ENCODE peak calls at places on chromosomes 6 and 20, in four cellular contexts. One of them, this sample, is unnamed.

GRCh38 chr6:2765896-2766766 is 938 bp downstream of the WRNIP1 start:
- DNase-seq in T-cell: no peak
- DNase-seq in T-helper 2 cell: peak
- DNase-seq in HFF-Myc: no peak
- DNase-seq in this sample: peak

GRCh38 chr6:27893059-27893835 is 18.9 kb downstream of the OR2B2 start:
- DNase-seq in T-helper 2 cell: peak
- DNase-seq in T-cell: peak
- DNase-seq in HFF-Myc: peak
- DNase-seq in this sample: peak

GRCh38 chr20:35235881-35236280 is 9.4 kb downstream of the MMP24 start:
- DNase-seq in T-helper 2 cell: no peak
- DNase-seq in HFF-Myc: no peak
- DNase-seq in T-cell: no peak
- DNase-seq in this sample: no peak

GRCh38 chr6:121305957-121306607 is 28.2 kb downstream of the TBC1D32 start:
- DNase-seq in T-cell: no peak
- DNase-seq in T-helper 2 cell: no peak
- DNase-seq in HFF-Myc: peak
- DNase-seq in this sample: peak

GRCh38 chr6:99868074-99868702 is 125.8 kb downstream of the MCHR2 start:
- DNase-seq in T-cell: peak
- DNase-seq in T-helper 2 cell: peak
- DNase-seq in HFF-Myc: peak
- DNase-seq in this sample: peak

GRCh38 chr20:20655883-20656282 is 56.6 kb downstream of the RALGAPA2 start:
- DNase-seq in T-helper 2 cell: no peak
- DNase-seq in T-cell: no peak
- DNase-seq in HFF-Myc: no peak
- DNase-seq in this sample: no peak

GRCh38 chr20:52748235-52748950 is 223.8 kb upstream of the TSHZ2 start:
- DNase-seq in HFF-Myc: no peak
- DNase-seq in T-helper 2 cell: no peak
- DNase-seq in T-cell: no peak
- DNase-seq in this sample: no peak

GRCh38 chr20:11274137-11274536 is 600.3 kb upstream of the JAG1 start:
- DNase-seq in T-cell: no peak
- DNase-seq in HFF-Myc: peak
- DNase-seq in T-helper 2 cell: no peak
- DNase-seq in this sample: no peak

GRCh38 chr6:148054219-148054618 is 288.4 kb upstream of the SASH1 start:
- DNase-seq in T-cell: no peak
- DNase-seq in T-helper 2 cell: no peak
- DNase-seq in HFF-Myc: no peak
- DNase-seq in this sample: no peak

GRCh38 chr6:55825402-55826051 is 49.9 kb downstream of the BMP5 start:
- DNase-seq in T-helper 2 cell: no peak
- DNase-seq in T-cell: no peak
- DNase-seq in HFF-Myc: no peak
- DNase-seq in this sample: no peak

GRCh38 chr6:162899148-162899547 is 171.4 kb downstream of the PACRG start:
- DNase-seq in HFF-Myc: no peak
- DNase-seq in T-cell: no peak
- DNase-seq in T-helper 2 cell: no peak
- DNase-seq in this sample: no peak

GRCh38 chr20:50172347-50173013 is 18.1 kb upstream of the CEBPB start:
- DNase-seq in T-helper 2 cell: no peak
- DNase-seq in T-cell: no peak
- DNase-seq in HFF-Myc: no peak
- DNase-seq in this sample: no peak

GRCh38 chr6:68343901-68344300 is 291.2 kb upstream of the ADGRB3 start:
- DNase-seq in T-helper 2 cell: no peak
- DNase-seq in HFF-Myc: no peak
- DNase-seq in T-cell: no peak
- DNase-seq in this sample: no peak

This sample was measured in T-helper 1 cell.